ENCODE peak calls at places on chromosomes 5 and 9, in five cellular contexts. One of them, this sample, is unnamed.

GRCh38 chr9:84953797-84954695 is 284.5 kb downstream of the NTRK2 start:
- DNase-seq in activated T-cell treated with anti-CD3 and anti-CD28 coated beads, Interleukin-2, amount 50 U/mL, for 48 hours: peak; percentile 61
- DNase-seq in posterior vena cava: peak; percentile 94
- DNase-seq in stimulated activated CD8-positive, alpha-beta memory T cell treated with anti-CD3 and anti-CD28 coated beads, Interleukin-2, amount 100 ng/mL, for 1 hour: no peak
- DNase-seq in NCI-H1105 treated with DMSO at 0.1 percent for 48 hours: peak; percentile 64
- DNase-seq in this sample: peak; percentile 77

GRCh38 chr5:142864293-142865260 is 94.4 kb downstream of the ARHGAP26 start:
- DNase-seq in activated T-cell treated with anti-CD3 and anti-CD28 coated beads, Interleukin-2, amount 50 U/mL, for 48 hours: no peak
- DNase-seq in posterior vena cava: no peak
- DNase-seq in stimulated activated CD8-positive, alpha-beta memory T cell treated with anti-CD3 and anti-CD28 coated beads, Interleukin-2, amount 100 ng/mL, for 1 hour: no peak
- DNase-seq in NCI-H1105 treated with DMSO at 0.1 percent for 48 hours: no peak
- DNase-seq in this sample: peak; percentile 11

GRCh38 chr9:111994831-111995458 is 98.3 kb downstream of the UGCG start:
- DNase-seq in activated T-cell treated with anti-CD3 and anti-CD28 coated beads, Interleukin-2, amount 50 U/mL, for 48 hours: no peak
- DNase-seq in posterior vena cava: no peak
- DNase-seq in stimulated activated CD8-positive, alpha-beta memory T cell treated with anti-CD3 and anti-CD28 coated beads, Interleukin-2, amount 100 ng/mL, for 1 hour: no peak
- DNase-seq in NCI-H1105 treated with DMSO at 0.1 percent for 48 hours: no peak
- DNase-seq in this sample: no peak

GRCh38 chr5:14144586-14145355 is 1.6 kb downstream of the TRIO start:
- DNase-seq in activated T-cell treated with anti-CD3 and anti-CD28 coated beads, Interleukin-2, amount 50 U/mL, for 48 hours: peak; percentile 43
- DNase-seq in posterior vena cava: peak; percentile 87
- DNase-seq in stimulated activated CD8-positive, alpha-beta memory T cell treated with anti-CD3 and anti-CD28 coated beads, Interleukin-2, amount 100 ng/mL, for 1 hour: no peak
- DNase-seq in NCI-H1105 treated with DMSO at 0.1 percent for 48 hours: peak; percentile 71
- DNase-seq in this sample: peak; percentile 57

GRCh38 chr5:41747708-41748107 is 122.5 kb downstream of the OXCT1 start:
- DNase-seq in activated T-cell treated with anti-CD3 and anti-CD28 coated beads, Interleukin-2, amount 50 U/mL, for 48 hours: no peak
- DNase-seq in posterior vena cava: no peak
- DNase-seq in stimulated activated CD8-positive, alpha-beta memory T cell treated with anti-CD3 and anti-CD28 coated beads, Interleukin-2, amount 100 ng/mL, for 1 hour: no peak
- DNase-seq in NCI-H1105 treated with DMSO at 0.1 percent for 48 hours: no peak
- DNase-seq in this sample: no peak

GRCh38 chr5:81207009-81207408 is 26.1 kb upstream of the CKMT2 start:
- DNase-seq in activated T-cell treated with anti-CD3 and anti-CD28 coated beads, Interleukin-2, amount 50 U/mL, for 48 hours: no peak
- DNase-seq in posterior vena cava: no peak
- DNase-seq in stimulated activated CD8-positive, alpha-beta memory T cell treated with anti-CD3 and anti-CD28 coated beads, Interleukin-2, amount 100 ng/mL, for 1 hour: no peak
- DNase-seq in NCI-H1105 treated with DMSO at 0.1 percent for 48 hours: no peak
- DNase-seq in this sample: no peak

GRCh38 chr9:32220750-32221149 is 163.7 kb upstream of the ACO1 start:
- DNase-seq in activated T-cell treated with anti-CD3 and anti-CD28 coated beads, Interleukin-2, amount 50 U/mL, for 48 hours: no peak
- DNase-seq in posterior vena cava: no peak
- DNase-seq in stimulated activated CD8-positive, alpha-beta memory T cell treated with anti-CD3 and anti-CD28 coated beads, Interleukin-2, amount 100 ng/mL, for 1 hour: no peak
- DNase-seq in NCI-H1105 treated with DMSO at 0.1 percent for 48 hours: no peak
- DNase-seq in this sample: no peak

GRCh38 chr9:92071634-92072033 is 43.6 kb downstream of the SPTLC1 start:
- DNase-seq in activated T-cell treated with anti-CD3 and anti-CD28 coated beads, Interleukin-2, amount 50 U/mL, for 48 hours: no peak
- DNase-seq in posterior vena cava: no peak
- DNase-seq in stimulated activated CD8-positive, alpha-beta memory T cell treated with anti-CD3 and anti-CD28 coated beads, Interleukin-2, amount 100 ng/mL, for 1 hour: no peak
- DNase-seq in NCI-H1105 treated with DMSO at 0.1 percent for 48 hours: no peak
- DNase-seq in this sample: no peak

GRCh38 chr9:71830929-71831328 is 62.6 kb upstream of the CEMIP2 start:
- DNase-seq in activated T-cell treated with anti-CD3 and anti-CD28 coated beads, Interleukin-2, amount 50 U/mL, for 48 hours: no peak
- DNase-seq in posterior vena cava: no peak
- DNase-seq in stimulated activated CD8-positive, alpha-beta memory T cell treated with anti-CD3 and anti-CD28 coated beads, Interleukin-2, amount 100 ng/mL, for 1 hour: no peak
- DNase-seq in NCI-H1105 treated with DMSO at 0.1 percent for 48 hours: no peak
- DNase-seq in this sample: no peak

GRCh38 chr5:17216176-17216973 is 1.1 kb upstream of the BASP1 start:
- DNase-seq in activated T-cell treated with anti-CD3 and anti-CD28 coated beads, Interleukin-2, amount 50 U/mL, for 48 hours: peak; percentile 70
- DNase-seq in posterior vena cava: peak; percentile 91
- DNase-seq in stimulated activated CD8-positive, alpha-beta memory T cell treated with anti-CD3 and anti-CD28 coated beads, Interleukin-2, amount 100 ng/mL, for 1 hour: no peak
- DNase-seq in NCI-H1105 treated with DMSO at 0.1 percent for 48 hours: peak; percentile 57
- DNase-seq in this sample: peak; percentile 98

GRCh38 chr9:129868571-129869486 is 33.6 kb downstream of the USP20 start:
- DNase-seq in activated T-cell treated with anti-CD3 and anti-CD28 coated beads, Interleukin-2, amount 50 U/mL, for 48 hours: peak; percentile 87
- DNase-seq in posterior vena cava: peak; percentile 80
- DNase-seq in stimulated activated CD8-positive, alpha-beta memory T cell treated with anti-CD3 and anti-CD28 coated beads, Interleukin-2, amount 100 ng/mL, for 1 hour: peak; percentile 77
- DNase-seq in NCI-H1105 treated with DMSO at 0.1 percent for 48 hours: no peak
- DNase-seq in this sample: no peak

GRCh38 chr9:13485068-13485596 is 205.6 kb upstream of the MPDZ start:
- DNase-seq in activated T-cell treated with anti-CD3 and anti-CD28 coated beads, Interleukin-2, amount 50 U/mL, for 48 hours: no peak
- DNase-seq in posterior vena cava: peak; percentile 81
- DNase-seq in stimulated activated CD8-positive, alpha-beta memory T cell treated with anti-CD3 and anti-CD28 coated beads, Interleukin-2, amount 100 ng/mL, for 1 hour: no peak
- DNase-seq in NCI-H1105 treated with DMSO at 0.1 percent for 48 hours: no peak
- DNase-seq in this sample: no peak

GRCh38 chr9:6014668-6015270 is 655 bp downstream of the RANBP6 start:
- DNase-seq in activated T-cell treated with anti-CD3 and anti-CD28 coated beads, Interleukin-2, amount 50 U/mL, for 48 hours: peak; percentile 39
- DNase-seq in posterior vena cava: no peak
- DNase-seq in stimulated activated CD8-positive, alpha-beta memory T cell treated with anti-CD3 and anti-CD28 coated beads, Interleukin-2, amount 100 ng/mL, for 1 hour: no peak
- DNase-seq in NCI-H1105 treated with DMSO at 0.1 percent for 48 hours: no peak
- DNase-seq in this sample: no peak

GRCh38 chr5:136169218-136169617 is 23.7 kb downstream of the SMIM32 start:
- DNase-seq in activated T-cell treated with anti-CD3 and anti-CD28 coated beads, Interleukin-2, amount 50 U/mL, for 48 hours: no peak
- DNase-seq in posterior vena cava: no peak
- DNase-seq in stimulated activated CD8-positive, alpha-beta memory T cell treated with anti-CD3 and anti-CD28 coated beads, Interleukin-2, amount 100 ng/mL, for 1 hour: no peak
- DNase-seq in NCI-H1105 treated with DMSO at 0.1 percent for 48 hours: no peak
- DNase-seq in this sample: no peak

GRCh38 chr9:125189011-125189360 is 617 bp downstream of the PPP6C start:
- DNase-seq in activated T-cell treated with anti-CD3 and anti-CD28 coated beads, Interleukin-2, amount 50 U/mL, for 48 hours: peak; percentile 51
- DNase-seq in posterior vena cava: no peak
- DNase-seq in stimulated activated CD8-positive, alpha-beta memory T cell treated with anti-CD3 and anti-CD28 coated beads, Interleukin-2, amount 100 ng/mL, for 1 hour: peak; percentile 9
- DNase-seq in NCI-H1105 treated with DMSO at 0.1 percent for 48 hours: no peak
- DNase-seq in this sample: no peak

This sample was measured in NCI-H2081.